ENCODE peak calls at places on chromosomes 12 and 14, in four cellular contexts. L is suprapubic skin, Y is ovary, H is lower leg skin. M is an unnamed sample.

GRCh38 chr14:106844608-106845285 is 1318.4 kb downstream of the TMEM121 start:
- DNase-seq in L (peak), Y (peak), H (peak), M (no peak)

GRCh38 chr12:99670635-99671034 is 23.1 kb downstream of the GARIN6 start:
- DNase-seq in L (no peak), Y (no peak), H (no peak), M (no peak)

GRCh38 chr14:105166571-105167302 is 1.8 kb downstream of the JAG2 start:
- DNase-seq in L (no peak), Y (no peak), H (no peak), M (no peak)

GRCh38 chr12:105053116-105053572 is 31.1 kb downstream of the ALDH1L2 start:
- DNase-seq in L (no peak), Y (peak), H (peak), M (peak)

GRCh38 chr12:12839886-12840285 is 26.7 kb downstream of the DDX47 start:
- DNase-seq in L (no peak), Y (no peak), H (peak), M (peak)

GRCh38 chr14:63426838-63427237 is 108.1 kb upstream of the GPHB5 start:
- DNase-seq in L (no peak), Y (no peak), H (no peak), M (no peak)

GRCh38 chr12:53751336-53752191 is at the start of gene CISTR:
- DNase-seq in L (no peak), Y (peak), H (no peak), M (no peak)

GRCh38 chr12:92294676-92295440 is 149.2 kb upstream of the BTG1 start:
- DNase-seq in L (no peak), Y (no peak), H (no peak), M (no peak)

GRCh38 chr12:20369164-20370000 is 1.0 kb downstream of the PDE3A start:
- DNase-seq in L (peak), Y (peak), H (peak), M (no peak)

GRCh38 chr12:120999191-121000120 is 16.8 kb downstream of the C12orf43 start:
- DNase-seq in L (no peak), Y (no peak), H (no peak), M (no peak)

DNA sequence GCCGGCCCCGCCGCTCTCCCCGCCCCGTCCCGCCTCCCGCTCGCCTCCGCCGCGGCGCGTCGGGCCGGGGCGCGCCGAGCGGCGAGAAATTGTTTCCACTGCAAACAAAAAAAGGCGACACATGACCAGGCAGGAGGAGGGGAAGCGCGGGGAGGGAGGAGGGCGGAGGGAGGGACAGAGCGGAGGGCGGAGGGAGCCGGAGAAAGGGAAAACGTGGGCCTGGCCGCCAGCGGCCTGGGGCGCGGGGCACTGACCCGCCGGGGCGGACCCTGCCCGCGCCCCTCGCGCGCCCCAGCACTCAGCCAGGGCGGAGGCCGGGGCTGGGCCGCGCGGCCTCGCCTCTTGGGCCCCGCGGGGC is at the start of gene FOXN3:
- DNase-seq in L (peak), Y (peak), H (peak), M (peak)
- TF ChIP-seq POLR2A in L (no peak), Y (peak), H (no peak), M (no peak)

GRCh38 chr12:79552186-79552585 is 138.6 kb downstream of the PAWR start:
- DNase-seq in L (no peak), Y (no peak), H (no peak), M (no peak)

GRCh38 chr12:79555006-79555925 is 135.5 kb downstream of the PAWR start:
- DNase-seq in L (no peak), Y (no peak), H (no peak), M (no peak)

GRCh38 chr12:79549531-79550271 is 141.1 kb downstream of the PAWR start:
- DNase-seq in L (no peak), Y (no peak), H (no peak), M (no peak)

GRCh38 chr12:79557690-79558315 is 133.0 kb downstream of the PAWR start:
- DNase-seq in L (no peak), Y (no peak), H (no peak), M (no peak)

DNA sequence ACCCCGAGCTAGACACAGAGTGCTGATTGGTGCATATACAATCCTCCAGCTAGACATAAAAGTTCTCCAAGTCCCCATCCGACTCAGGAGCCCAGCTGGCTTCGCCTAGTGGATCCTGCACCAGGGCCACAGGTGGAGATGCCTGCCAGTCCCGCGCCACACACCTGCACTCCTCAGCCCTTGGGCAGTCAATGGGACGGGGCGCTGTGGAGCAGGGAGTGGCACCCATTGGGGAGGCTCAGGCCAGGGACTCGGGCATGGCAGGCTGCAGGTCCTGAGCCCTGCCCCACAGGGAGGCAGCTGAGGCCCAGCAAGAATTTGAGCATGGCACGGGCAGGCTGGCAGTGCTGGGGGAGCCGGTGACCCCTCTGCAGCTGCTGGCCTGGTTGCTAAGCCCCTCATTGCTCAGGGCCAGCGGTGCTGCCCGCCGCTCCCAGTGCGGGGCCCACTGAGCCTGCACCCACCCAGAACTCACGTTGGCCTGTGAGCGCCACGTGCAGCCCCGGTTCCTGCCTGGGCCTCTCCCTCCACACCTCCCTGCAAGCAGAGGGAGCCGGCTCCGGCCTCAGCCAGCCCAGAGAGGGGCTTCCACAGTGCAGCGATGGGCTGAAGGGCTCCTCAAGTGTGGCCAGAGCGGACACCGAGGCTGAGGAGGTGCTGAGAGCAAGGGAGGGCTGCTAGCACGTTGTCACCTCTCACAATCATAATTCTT is 136.7 kb downstream of the PAWR start:
- DNase-seq in L (no peak), Y (no peak), H (no peak), M (no peak)
- TF ChIP-seq POLR2A in L (no peak), Y (no peak), H (no peak), M (no peak)

DNA sequence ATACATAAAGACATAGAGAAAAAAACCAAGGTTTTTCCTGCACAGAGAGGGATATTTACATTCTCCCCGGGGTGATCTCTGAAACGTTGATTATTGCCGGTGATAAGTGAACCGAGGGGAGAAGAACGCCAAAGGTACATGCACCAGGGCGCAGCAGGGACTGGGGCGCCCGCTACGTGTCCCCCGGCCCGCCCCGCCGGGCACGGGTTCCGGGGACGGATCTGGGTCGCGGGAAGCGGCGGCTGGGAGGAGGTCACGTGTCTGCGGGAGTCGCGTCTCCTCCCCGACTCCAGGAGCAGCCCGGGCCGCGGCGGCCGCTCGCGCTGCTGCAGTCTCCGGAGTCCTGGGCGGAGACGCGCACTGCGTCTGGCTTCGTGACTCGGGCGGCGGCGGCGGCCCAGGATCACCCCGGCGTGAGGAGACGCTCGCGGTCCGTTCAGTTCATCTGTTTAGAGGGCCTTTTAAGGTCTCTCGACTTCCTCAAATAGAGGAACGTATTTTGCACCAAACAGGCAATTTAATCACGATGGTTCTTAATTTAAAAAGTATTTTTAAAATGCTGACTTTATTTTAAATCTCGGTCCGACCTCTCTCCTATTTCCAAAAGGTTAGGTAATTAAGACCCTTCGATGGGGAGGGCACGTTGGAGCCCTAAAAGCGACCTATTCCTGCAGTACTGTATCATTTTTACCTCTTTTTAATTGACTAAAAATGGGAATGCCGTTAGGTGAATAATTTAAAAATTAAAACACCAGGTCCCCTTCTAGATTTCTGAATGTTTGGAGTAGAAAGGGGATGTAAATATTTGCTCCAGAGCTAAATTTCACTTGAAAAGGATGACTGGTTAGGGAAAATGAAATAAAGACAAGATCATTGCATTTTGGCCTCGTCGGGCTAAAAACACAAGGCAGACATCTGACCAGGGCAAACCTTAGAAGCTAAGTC is 1.8 kb upstream of the BHLHE41 start:
- DNase-seq in L (peak), Y (peak), H (peak), M (peak)
- TF ChIP-seq POLR2A in L (no peak), Y (peak), H (no peak), M (peak)

GRCh38 chr12:52070243-52070925 is 606 bp downstream of the ATG101 start:
- DNase-seq in L (no peak), Y (no peak), H (no peak), M (no peak)
- TF ChIP-seq POLR2A in L (no peak), Y (no peak), H (no peak), M (no peak)

GRCh38 chr14:65044596-65044959 is 57.7 kb downstream of the MAX start:
- DNase-seq in L (no peak), Y (no peak), H (no peak), M (no peak)
- TF ChIP-seq POLR2A in L (no peak), Y (no peak), H (no peak), M (no peak)

GRCh38 chr12:94459773-94460593 is at the start of gene CEP83:
- DNase-seq in L (peak), Y (peak), H (peak), M (peak)
- TF ChIP-seq POLR2A in L (no peak), Y (peak), H (no peak), M (peak)